ENCODE peak calls at places on chromosomes 16 and 17, in ten cellular contexts. A, V, O, W, Z, L, B, D, S and T are unnamed samples.

GRCh38 chr17:17666111-17666714 is 15.0 kb upstream of the RAI1 start:
- DNase-seq in A (no peak), V (no peak), O (no peak), W (peak), Z (no peak), L (no peak), B (no peak), D (peak), S (peak), T (peak)

GRCh38 chr17:51298508-51299371 is 38.4 kb downstream of the UTP18 start:
- DNase-seq in A (no peak), V (no peak), O (peak), W (no peak), Z (no peak), L (peak), B (peak), D (peak), S (peak), T (no peak)

GRCh38 chr16:1950047-1950446 is 4.4 kb downstream of the RPL3L start:
- DNase-seq in A (no peak), V (no peak), O (no peak), W (no peak), Z (peak), L (no peak), B (no peak), D (no peak), S (no peak), T (no peak)

GRCh38 chr17:27443491-27443890 is 12.8 kb upstream of the KSR1 start:
- DNase-seq in A (no peak), V (no peak), O (no peak), W (no peak), Z (peak), L (no peak), B (no peak), D (no peak), S (no peak), T (no peak)

GRCh38 chr17:60901806-60902205 is 224.2 kb downstream of the BCAS3 start:
- DNase-seq in A (no peak), V (no peak), O (no peak), W (no peak), Z (no peak), L (no peak), B (peak), D (peak), S (peak), T (no peak)

GRCh38 chr17:9206989-9207317 is 185.6 kb downstream of the NTN1 start:
- DNase-seq in A (no peak), V (no peak), O (no peak), W (peak), Z (peak), L (no peak), B (no peak), D (no peak), S (no peak), T (no peak)

GRCh38 chr17:80822021-80822699 is 169.5 kb upstream of the CHMP6 start:
- DNase-seq in A (peak), V (no peak), O (no peak), W (no peak), Z (peak), L (no peak), B (no peak), D (no peak), S (no peak), T (no peak)

GRCh38 chr17:33038740-33039139 is 47.1 kb downstream of the SPACA3 start:
- DNase-seq in A (no peak), V (peak), O (peak), W (peak), Z (no peak), L (peak), B (peak), D (peak), S (peak), T (no peak)

GRCh38 chr17:28926786-28927185 is 23.9 kb upstream of the DHRS13 start:
- DNase-seq in A (no peak), V (no peak), O (no peak), W (no peak), Z (no peak), L (no peak), B (no peak), D (no peak), S (no peak), T (no peak)

GRCh38 chr17:41687828-41688640 is 651 bp upstream of the EIF1 start:
- DNase-seq in A (no peak), V (peak), O (no peak), W (peak), Z (no peak), L (no peak), B (no peak), D (peak), S (no peak), T (peak)

GRCh38 chr16:56334761-56335160 is 90.6 kb downstream of the AMFR start:
- DNase-seq in A (no peak), V (no peak), O (no peak), W (no peak), Z (no peak), L (no peak), B (no peak), D (no peak), S (no peak), T (no peak)

GRCh38 chr17:46766493-46767491 is 51.7 kb downstream of the WNT3 start:
- DNase-seq in A (no peak), V (no peak), O (no peak), W (peak), Z (no peak), L (no peak), B (no peak), D (no peak), S (no peak), T (peak)

GRCh38 chr16:57531635-57532220 is 4.6 kb downstream of the CCDC102A start:
- DNase-seq in A (peak), V (no peak), O (no peak), W (no peak), Z (peak), L (no peak), B (no peak), D (no peak), S (no peak), T (no peak)

GRCh38 chr16:4426021-4426684 is 485 bp downstream of the DNAJA3 start:
- DNase-seq in A (no peak), V (no peak), O (no peak), W (peak), Z (peak), L (no peak), B (no peak), D (no peak), S (no peak), T (no peak)

GRCh38 chr17:13297198-13297597 is 279.4 kb upstream of the ELAC2 start:
- DNase-seq in A (no peak), V (peak), O (no peak), W (peak), Z (no peak), L (no peak), B (no peak), D (no peak), S (no peak), T (no peak)

GRCh38 chr17:57456622-57457021 is 200.3 kb downstream of the MSI2 start:
- DNase-seq in A (no peak), V (no peak), O (no peak), W (no peak), Z (no peak), L (no peak), B (peak), D (peak), S (no peak), T (no peak)

GRCh38 chr16:9286930-9287329 is 195.5 kb downstream of the HAPSTR1 start:
- DNase-seq in A (no peak), V (no peak), O (no peak), W (peak), Z (no peak), L (no peak), B (no peak), D (no peak), S (no peak), T (no peak)

GRCh38 chr17:73357981-73358380 is 46.2 kb upstream of the CDC42EP4 start:
- DNase-seq in A (no peak), V (no peak), O (no peak), W (no peak), Z (no peak), L (no peak), B (no peak), D (no peak), S (no peak), T (no peak)

GRCh38 chr17:67829331-67829730 is 4.0 kb downstream of the BPTF start:
- DNase-seq in A (no peak), V (no peak), O (peak), W (no peak), Z (no peak), L (no peak), B (no peak), D (no peak), S (no peak), T (no peak)

GRCh38 chr16:85969159-85969558 is 70.2 kb downstream of the IRF8 start:
- DNase-seq in A (no peak), V (no peak), O (no peak), W (no peak), Z (no peak), L (no peak), B (peak), D (peak), S (peak), T (no peak)

GRCh38 chr17:51397361-51398127 is 137.2 kb downstream of the UTP18 start:
- DNase-seq in A (no peak), V (no peak), O (no peak), W (no peak), Z (no peak), L (peak), B (peak), D (no peak), S (peak), T (no peak)

GRCh38 chr17:41666336-41666680 is 22.4 kb upstream of the EIF1 start:
- DNase-seq in A (peak), V (no peak), O (peak), W (peak), Z (no peak), L (no peak), B (no peak), D (peak), S (peak), T (no peak)

GRCh38 chr17:8997994-8998628 is 23.2 kb upstream of the NTN1 start:
- DNase-seq in A (peak), V (peak), O (peak), W (peak), Z (peak), L (peak), B (peak), D (peak), S (peak), T (peak)

GRCh38 chr17:73538445-73538844 is 105.8 kb downstream of the SDK2 start:
- DNase-seq in A (no peak), V (no peak), O (no peak), W (no peak), Z (no peak), L (no peak), B (no peak), D (no peak), S (no peak), T (no peak)

GRCh38 chr17:22158364-22158763 is 466.0 kb downstream of the KCNJ18 start:
- DNase-seq in A (no peak), V (no peak), O (no peak), W (no peak), Z (no peak), L (no peak), B (no peak), D (no peak), S (no peak), T (no peak)

GRCh38 chr16:1941162-1941923 is 1.7 kb downstream of the MSRB1 start:
- DNase-seq in A (no peak), V (no peak), O (peak), W (peak), Z (peak), L (no peak), B (peak), D (no peak), S (no peak), T (no peak)

GRCh38 chr17:41178843-41179616 is 1.0 kb upstream of the KRTAP4-2 start:
- DNase-seq in A (no peak), V (no peak), O (no peak), W (no peak), Z (no peak), L (no peak), B (no peak), D (peak), S (peak), T (no peak)

GRCh38 chr17:82037113-82037888 is at the start of gene DCXR:
- DNase-seq in A (peak), V (peak), O (peak), W (peak), Z (peak), L (peak), B (peak), D (peak), S (peak), T (peak)

GRCh38 chr17:1474402-1475189 is 17.9 kb downstream of the MYO1C start:
- DNase-seq in A (no peak), V (no peak), O (no peak), W (no peak), Z (no peak), L (no peak), B (no peak), D (no peak), S (no peak), T (no peak)

GRCh38 chr16:73151225-73151624 is 103.3 kb upstream of the ZFHX3 start:
- DNase-seq in A (no peak), V (no peak), O (peak), W (no peak), Z (no peak), L (no peak), B (no peak), D (no peak), S (no peak), T (no peak)

GRCh38 chr16:715448-716249 is 731 bp downstream of the METRN start:
- DNase-seq in A (no peak), V (no peak), O (peak), W (no peak), Z (no peak), L (no peak), B (no peak), D (no peak), S (no peak), T (no peak)

GRCh38 chr16:50338371-50339231 is 30.2 kb downstream of the BRD7 start:
- DNase-seq in A (no peak), V (no peak), O (no peak), W (no peak), Z (no peak), L (no peak), B (no peak), D (peak), S (no peak), T (no peak)

GRCh38 chr17:68776451-68776850 is 175.3 kb upstream of the FAM20A start:
- DNase-seq in A (no peak), V (no peak), O (no peak), W (no peak), Z (no peak), L (no peak), B (no peak), D (peak), S (no peak), T (no peak)

GRCh38 chr16:77359065-77359502 is 75.8 kb downstream of the ADAMTS18 start:
- DNase-seq in A (no peak), V (no peak), O (peak), W (no peak), Z (no peak), L (no peak), B (peak), D (peak), S (peak), T (no peak)

DNA sequence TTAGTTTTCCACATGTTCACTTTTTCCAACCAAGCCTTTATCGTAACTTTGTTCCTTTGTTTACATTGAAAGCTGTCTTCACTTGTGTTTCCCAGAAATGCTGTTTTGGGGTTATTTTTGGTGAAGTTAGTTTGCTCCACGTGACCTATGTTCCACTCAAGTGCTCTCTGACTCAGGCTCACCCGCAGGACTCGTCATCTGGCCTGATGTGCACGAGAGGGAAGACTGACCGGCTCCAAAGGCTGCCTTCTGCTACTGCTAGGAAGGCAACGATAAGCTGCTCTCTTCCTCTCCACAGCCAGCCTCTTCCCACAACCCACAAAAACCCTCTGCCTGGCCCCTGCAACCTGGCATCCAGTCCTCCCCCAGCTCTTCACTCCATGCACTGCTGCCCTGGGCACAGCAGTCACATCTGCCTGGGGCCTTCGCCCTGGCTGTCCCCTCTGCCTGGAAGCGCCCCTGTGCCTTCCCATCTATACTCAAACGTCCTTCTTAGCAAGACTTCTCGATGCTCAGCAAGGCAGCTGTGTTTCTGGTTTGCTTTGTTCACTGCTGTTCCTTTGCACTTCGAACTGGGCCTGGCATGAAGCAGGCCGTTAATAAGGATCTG is 28.0 kb downstream of the ZCCHC14 start:
- DNase-seq in A (peak), V (peak), O (no peak), W (peak), Z (peak), L (no peak), B (peak), D (peak), S (peak), T (peak)
- H3K4me3 ChIP-seq in A (peak), V (peak), O (no peak), W (no peak), Z (no peak), L (no peak), B (no peak), D (peak), S (peak), T (peak)

GRCh38 chr16:81492965-81493754 is 48.6 kb downstream of the CMIP start:
- DNase-seq in A (no peak), V (no peak), O (no peak), W (no peak), Z (peak), L (peak), B (no peak), D (no peak), S (no peak), T (no peak)

GRCh38 chr16:81492307-81492706 is 47.7 kb downstream of the CMIP start:
- DNase-seq in A (no peak), V (no peak), O (peak), W (no peak), Z (peak), L (no peak), B (no peak), D (no peak), S (no peak), T (no peak)

GRCh38 chr16:81494888-81495287 is 50.3 kb downstream of the CMIP start:
- DNase-seq in A (no peak), V (no peak), O (no peak), W (no peak), Z (peak), L (no peak), B (no peak), D (no peak), S (no peak), T (no peak)

GRCh38 chr16:81494434-81494806 is 49.8 kb downstream of the CMIP start:
- DNase-seq in A (no peak), V (no peak), O (no peak), W (no peak), Z (no peak), L (no peak), B (no peak), D (no peak), S (no peak), T (no peak)

GRCh38 chr16:81493755-81494433 is 49.3 kb downstream of the CMIP start:
- DNase-seq in A (no peak), V (no peak), O (no peak), W (peak), Z (peak), L (peak), B (no peak), D (peak), S (peak), T (peak)
- H3K4me3 ChIP-seq in A (no peak), V (no peak), O (no peak), W (no peak), Z (no peak), L (peak), B (no peak), D (no peak), S (no peak), T (no peak)

GRCh38 chr16:29811896-29812665 is at the start of gene PRRT2:
- DNase-seq in A (peak), V (peak), O (peak), W (peak), Z (peak), L (no peak), B (no peak), D (peak), S (peak), T (no peak)

GRCh38 chr16:29813644-29814562 is 1.9 kb downstream of the PRRT2 start:
- DNase-seq in A (no peak), V (no peak), O (peak), W (no peak), Z (no peak), L (no peak), B (no peak), D (no peak), S (no peak), T (no peak)

GRCh38 chr16:29814592-29814991 is 1.4 kb upstream of the PAGR1 start:
- DNase-seq in A (no peak), V (no peak), O (peak), W (no peak), Z (no peak), L (no peak), B (no peak), D (no peak), S (no peak), T (no peak)

GRCh38 chr16:29811170-29811895 is 660 bp upstream of the PRRT2 start:
- DNase-seq in A (peak), V (peak), O (peak), W (peak), Z (peak), L (peak), B (peak), D (peak), S (peak), T (peak)

GRCh38 chr16:29812754-29813643 is 1.0 kb downstream of the PRRT2 start:
- DNase-seq in A (no peak), V (no peak), O (peak), W (no peak), Z (no peak), L (no peak), B (no peak), D (no peak), S (no peak), T (no peak)
- H3K4me3 ChIP-seq in A (peak), V (peak), O (peak), W (peak), Z (no peak), L (peak), B (peak), D (peak), S (peak), T (peak)

GRCh38 chr17:43402567-43402966 is 3.8 kb downstream of the ARL4D start:
- DNase-seq in A (no peak), V (no peak), O (no peak), W (no peak), Z (peak), L (no peak), B (no peak), D (no peak), S (no peak), T (no peak)
- H3K4me3 ChIP-seq in A (no peak), V (no peak), O (no peak), W (no peak), Z (no peak), L (no peak), B (peak), D (peak), S (no peak), T (no peak)

DNA sequence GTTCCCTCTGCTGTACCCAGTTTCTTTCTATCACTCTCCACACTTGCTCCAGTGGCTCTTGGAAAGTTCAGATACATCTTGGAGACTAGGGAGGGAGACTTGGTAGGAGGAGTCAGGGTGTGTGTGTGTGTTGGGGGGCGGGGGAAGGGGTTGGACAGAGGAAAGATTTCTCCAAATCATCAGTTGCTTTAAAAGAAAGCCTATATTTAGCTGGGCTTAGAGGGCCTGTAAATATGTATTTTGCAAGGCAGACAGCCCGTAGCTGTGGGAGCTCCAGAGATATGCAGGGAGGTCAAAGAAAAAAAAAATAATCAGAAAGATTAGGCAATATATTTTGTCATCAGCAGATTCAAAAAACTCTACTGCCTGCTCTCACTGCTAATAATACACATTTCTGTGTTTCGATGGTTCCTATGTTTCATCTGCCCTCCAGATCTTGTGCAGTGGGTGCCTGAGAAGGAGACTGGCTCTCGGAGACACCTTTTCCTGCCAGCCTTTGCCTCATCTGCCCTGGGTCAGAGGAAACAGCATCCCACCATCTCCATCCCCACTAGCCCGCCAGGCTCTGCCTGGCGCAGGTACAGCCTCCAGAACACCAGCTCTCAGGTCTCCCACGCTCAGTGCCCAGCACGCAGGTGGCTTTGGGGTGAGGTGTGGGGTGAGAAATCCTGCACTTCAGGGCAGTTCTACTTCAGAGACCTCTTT is 4.8 kb upstream of the PPP1R9B start:
- DNase-seq in A (peak), V (no peak), O (no peak), W (no peak), Z (peak), L (no peak), B (no peak), D (peak), S (peak), T (no peak)
- H3K4me3 ChIP-seq in A (peak), V (no peak), O (no peak), W (no peak), Z (no peak), L (no peak), B (no peak), D (peak), S (no peak), T (no peak)